ENCODE peak calls at places on chromosomes 3 and 15, in eight cellular contexts. I, T, C, S, Y, F, V and E are unnamed samples.

GRCh38 chr3:177905895-177906511 is 630.2 kb upstream of the KCNMB2 start:
- DNase-seq in I (no peak), T (no peak), C (no peak), S (peak; percentile 17), Y (no peak), F (peak; percentile 82), V (no peak), E (no peak)

GRCh38 chr3:180036678-180037455 is at the start of gene PEX5L:
- DNase-seq in I (no peak), T (peak; percentile 93), C (peak; percentile 27), S (no peak), Y (no peak), F (no peak), V (no peak), E (no peak)

GRCh38 chr3:12947504-12948369 is 106.4 kb upstream of the RPL32 start:
- DNase-seq in I (no peak), T (no peak), C (no peak), S (no peak), Y (peak; percentile 74), F (peak; percentile 61), V (no peak), E (no peak)

GRCh38 chr3:44886561-44886960 is 12.2 kb downstream of the TGM4 start:
- DNase-seq in I (no peak), T (no peak), C (no peak), S (no peak), Y (no peak), F (no peak), V (no peak), E (no peak)

GRCh38 chr15:67135494-67135893 is 70.1 kb downstream of the SMAD3 start:
- DNase-seq in I (peak; percentile 14), T (no peak), C (no peak), S (no peak), Y (no peak), F (peak; percentile 54), V (no peak), E (no peak)

GRCh38 chr15:75089781-75090734 is 66.7 kb downstream of the PPCDC start:
- DNase-seq in I (no peak), T (no peak), C (no peak), S (no peak), Y (no peak), F (no peak), V (no peak), E (no peak)

GRCh38 chr3:113228969-113229368 is 17.6 kb downstream of the BOC start:
- DNase-seq in I (no peak), T (no peak), C (no peak), S (no peak), Y (no peak), F (no peak), V (no peak), E (no peak)

GRCh38 chr3:192207239-192207638 is 520.1 kb downstream of the FGF12 start:
- DNase-seq in I (no peak), T (no peak), C (no peak), S (no peak), Y (no peak), F (no peak), V (no peak), E (no peak)

GRCh38 chr3:59451041-59451763 is 401.4 kb upstream of the CFAP20DC start:
- DNase-seq in I (peak; percentile 92), T (no peak), C (no peak), S (no peak), Y (peak; percentile 38), F (no peak), V (peak; percentile 32), E (peak; percentile 84)

GRCh38 chr3:38171622-38172021 is 6.3 kb downstream of the OXSR1 start:
- DNase-seq in I (no peak), T (no peak), C (no peak), S (no peak), Y (no peak), F (no peak), V (no peak), E (no peak)

GRCh38 chr3:128301186-128302023 is 148.1 kb downstream of the EEFSEC start:
- DNase-seq in I (no peak), T (no peak), C (no peak), S (no peak), Y (no peak), F (no peak), V (no peak), E (no peak)

GRCh38 chr15:98649621-98649995 is 1.3 kb downstream of the IGF1R start:
- DNase-seq in I (peak; percentile 9), T (no peak), C (no peak), S (no peak), Y (peak; percentile 52), F (no peak), V (no peak), E (peak; percentile 23)

GRCh38 chr3:156431334-156432121 is 123.4 kb downstream of the SSR3 start:
- DNase-seq in I (no peak), T (no peak), C (no peak), S (no peak), Y (no peak), F (no peak), V (no peak), E (no peak)

GRCh38 chr3:126858887-126859286 is 124.0 kb upstream of the PLXNA1 start:
- DNase-seq in I (no peak), T (no peak), C (no peak), S (peak; percentile 13), Y (no peak), F (peak; percentile 96), V (no peak), E (no peak)

GRCh38 chr3:133106169-133106568 is 68.0 kb downstream of the TMEM108 start:
- DNase-seq in I (no peak), T (no peak), C (no peak), S (no peak), Y (no peak), F (no peak), V (no peak), E (no peak)

GRCh38 chr15:99054025-99054387 is 46.4 kb upstream of the PGPEP1L start:
- DNase-seq in I (no peak), T (no peak), C (no peak), S (no peak), Y (no peak), F (no peak), V (no peak), E (no peak)

GRCh38 chr3:65886376-65886775 is 152.3 kb downstream of the MAGI1 start:
- DNase-seq in I (no peak), T (no peak), C (no peak), S (no peak), Y (no peak), F (no peak), V (no peak), E (no peak)

GRCh38 chr3:45333549-45333948 is 54.8 kb upstream of the LARS2 start:
- DNase-seq in I (no peak), T (no peak), C (no peak), S (no peak), Y (no peak), F (no peak), V (no peak), E (no peak)

GRCh38 chr15:73049564-73050215 is 2.6 kb upstream of the NEO1 start:
- DNase-seq in I (no peak), T (no peak), C (no peak), S (no peak), Y (no peak), F (no peak), V (no peak), E (no peak)